ENCODE peak calls at places on chromosomes 13 and 19, in five cellular contexts. E is kidney epithelial cell, K is A549, F is fibroblast of pulmonary artery, B is cardiac muscle cell. M is an unnamed sample.

GRCh38 chr19:7326105-7326877 is 22.4 kb upstream of the ARHGEF18 start:
- DNase-seq in B (peak; percentile 21), E (no peak), F (peak; percentile 21), K (peak; percentile 38), M (peak; percentile 11)

GRCh38 chr13:63438951-63439350 is 2023.3 kb upstream of the PCDH20 start:
- DNase-seq in K (no peak), F (no peak), E (no peak), B (no peak), M (no peak)

GRCh38 chr13:47904239-47904638 is 96.8 kb downstream of the SUCLA2 start:
- DNase-seq in K (no peak), E (no peak), F (no peak), B (no peak), M (no peak)

GRCh38 chr13:106446011-106446410 is 89.5 kb downstream of the EFNB2 start:
- DNase-seq in K (no peak), E (peak; percentile 93), B (peak; percentile 19), F (peak; percentile 25), M (no peak)

GRCh38 chr13:43884221-43884620 is 4.5 kb downstream of the LACC1 start:
- DNase-seq in K (no peak), E (no peak), F (no peak), B (no peak), M (no peak)

GRCh38 chr13:30164141-30164540 is 143.2 kb downstream of the KATNAL1 start:
- DNase-seq in E (no peak), F (no peak), K (no peak), B (no peak), M (no peak)

GRCh38 chr19:7994114-7994513 is 11.3 kb downstream of the ELAVL1 start:
- DNase-seq in F (no peak), B (no peak), K (no peak), E (no peak), M (no peak)

GRCh38 chr19:13788991-13789390 is 6.3 kb upstream of the ZSWIM4 start:
- DNase-seq in F (peak; percentile 72), K (no peak), B (peak; percentile 86), E (no peak), M (peak; percentile 93)

GRCh38 chr19:41529484-41530183 is 46.3 kb upstream of the CEACAM21 start:
- DNase-seq in E (no peak), K (no peak), B (no peak), F (no peak), M (no peak)

GRCh38 chr19:49997709-49998108 is 27.5 kb downstream of the VRK3 start:
- DNase-seq in F (peak; percentile 23), B (peak; percentile 28), K (peak; percentile 76), E (no peak), M (peak; percentile 11)

GRCh38 chr19:40229484-40229883 is 3.0 kb upstream of the CCNP start:
- DNase-seq in B (no peak), E (peak; percentile 14), K (peak; percentile 47), F (no peak), M (no peak)

GRCh38 chr19:29771708-29772415 is 39.9 kb upstream of the CCNE1 start:
- DNase-seq in F (peak; percentile 55), E (peak; percentile 9), K (peak; percentile 78), B (peak; percentile 62), M (peak; percentile 45)

GRCh38 chr19:16303755-16304154 is 20.9 kb upstream of the KLF2 start:
- DNase-seq in K (no peak), F (peak; percentile 74), B (peak; percentile 81), E (no peak), M (peak; percentile 40)

GRCh38 chr13:45016792-45017425 is 27.6 kb downstream of the GPALPP1 start:
- DNase-seq in B (no peak), F (no peak), E (no peak), K (no peak), M (no peak)

GRCh38 chr19:38043649-38044144 is 136.7 kb downstream of the SIPA1L3 start:
- DNase-seq in B (no peak), K (no peak), F (no peak), E (no peak), M (no peak)

GRCh38 chr19:38045554-38046253 is 138.7 kb downstream of the SIPA1L3 start:
- DNase-seq in B (no peak), F (no peak), K (no peak), E (no peak), M (no peak)

GRCh38 chr19:38046254-38047047 is 139.4 kb downstream of the SIPA1L3 start:
- DNase-seq in E (no peak), K (no peak), F (no peak), B (no peak), M (no peak)

GRCh38 chr19:38042132-38042531 is 135.1 kb downstream of the SIPA1L3 start:
- DNase-seq in B (no peak), K (no peak), E (no peak), F (no peak), M (no peak)

DNA sequence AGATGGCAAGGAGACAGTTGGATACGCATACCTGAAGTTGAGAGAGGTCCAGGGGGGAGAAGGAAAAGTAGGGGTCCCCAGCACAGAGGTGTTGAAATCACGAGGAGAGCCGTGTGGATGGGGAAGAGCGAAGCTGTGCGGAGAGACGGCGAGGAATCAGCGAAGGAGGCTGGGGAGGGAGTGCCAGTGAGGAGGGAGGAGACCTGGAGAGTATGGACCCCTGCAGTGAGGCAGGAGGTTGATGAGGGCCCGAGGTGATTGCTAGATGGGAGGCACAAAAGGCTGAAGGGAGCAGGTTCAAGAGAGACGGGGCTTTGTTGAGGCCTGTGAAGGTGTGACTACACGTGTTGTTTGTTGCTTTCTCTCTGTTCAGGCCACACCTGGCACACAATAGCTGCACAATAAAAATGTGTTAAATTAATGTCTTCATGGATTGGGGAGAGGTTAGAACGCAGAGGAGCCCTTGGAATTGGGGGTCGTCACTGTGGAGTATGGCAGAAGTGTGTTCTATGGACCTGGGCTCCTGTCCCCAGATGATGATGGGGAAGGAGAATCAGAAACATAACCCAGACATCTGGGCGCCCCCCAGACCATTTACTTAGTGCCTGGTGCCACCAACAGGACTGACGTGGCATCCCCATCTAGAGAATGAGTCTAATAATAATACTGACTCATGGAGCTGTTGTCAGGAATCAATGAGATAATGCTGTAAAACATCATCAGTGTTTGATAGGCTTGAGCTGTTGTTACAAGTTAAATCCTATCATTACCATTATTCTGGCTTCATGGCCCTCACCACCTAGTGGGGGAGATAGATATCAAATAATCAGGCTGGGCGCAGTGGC is 137.5 kb downstream of the SIPA1L3 start:
- DNase-seq in K (peak; percentile 42), F (peak; percentile 42), B (no peak), E (no peak), M (no peak)
- TF ChIP-seq CTCF in K (peak; percentile 28), F (peak; percentile 9), B (no peak), E (peak; percentile 6), M (no peak)

DNA sequence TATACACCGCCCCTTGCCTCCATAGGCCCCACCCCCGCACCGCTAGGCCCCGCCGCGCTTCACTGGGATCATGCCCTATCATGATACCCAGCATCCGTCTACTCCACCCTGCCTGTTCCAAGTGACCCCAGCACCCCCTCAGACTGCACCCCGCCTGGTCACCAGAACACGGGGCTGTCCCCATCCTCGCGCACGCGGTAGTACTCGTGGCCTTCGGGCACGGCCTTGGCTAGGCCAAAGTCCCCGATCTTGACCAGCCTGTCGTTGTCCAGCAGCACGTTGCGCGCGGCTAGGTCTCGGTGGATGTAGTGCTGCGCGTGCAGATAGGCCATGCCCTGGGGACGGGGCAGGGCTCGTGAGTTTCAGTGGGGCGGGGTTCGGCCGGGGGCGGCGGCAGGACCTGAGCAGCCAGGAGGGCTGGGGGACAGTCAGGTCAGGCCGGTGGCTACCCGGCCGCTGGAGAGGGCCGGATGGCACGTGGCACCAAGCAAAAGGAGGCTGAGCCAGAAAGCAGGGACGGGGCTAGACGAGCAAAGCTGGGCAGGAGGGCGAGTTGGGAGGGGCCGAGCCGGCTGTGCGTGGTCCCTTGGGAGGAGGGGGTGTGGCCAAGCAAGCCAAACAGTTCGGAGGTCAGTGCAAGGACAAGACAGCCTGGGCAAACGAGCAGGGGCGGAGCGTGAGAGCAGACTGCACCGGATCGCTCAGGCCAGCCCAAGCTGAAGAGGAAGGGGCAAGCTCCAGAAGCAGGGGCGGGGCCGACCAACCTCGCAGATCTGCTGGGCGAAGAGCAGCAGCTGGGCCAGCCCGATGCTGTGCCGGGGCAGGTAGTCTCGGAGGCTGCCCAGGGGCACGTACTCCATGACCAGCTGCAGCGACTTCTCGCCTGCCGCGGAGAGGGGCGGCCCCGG is 13.6 kb upstream of the ICAM3 start:
- DNase-seq in F (no peak), E (no peak), K (no peak), B (peak; percentile 32), M (no peak)
- H3K4me3 ChIP-seq in F (no peak overlapping the region), E (no peak overlapping the region), K (no peak overlapping the region), B (peak overlapping the region; percentile 31), M (no peak overlapping the region)

GRCh38 chr19:48617146-48617937 is 1.6 kb downstream of the RPL18 start:
- DNase-seq in K (no peak), F (no peak), E (no peak), B (peak; percentile 61), M (no peak)

GRCh38 chr19:48618278-48618915 is 581 bp downstream of the RPL18 start:
- DNase-seq in F (no peak), K (no peak), B (no peak), E (no peak), M (no peak)

GRCh38 chr19:48616491-48617056 is 1.7 kb upstream of the FAM83E start:
- DNase-seq in B (no peak), F (no peak), E (no peak), K (no peak), M (no peak)

GRCh38 chr19:48619692-48620565 is 623 bp downstream of the SPHK2 start:
- DNase-seq in K (no peak), F (no peak), E (no peak), B (peak; percentile 39), M (peak; percentile 48)

DNA sequence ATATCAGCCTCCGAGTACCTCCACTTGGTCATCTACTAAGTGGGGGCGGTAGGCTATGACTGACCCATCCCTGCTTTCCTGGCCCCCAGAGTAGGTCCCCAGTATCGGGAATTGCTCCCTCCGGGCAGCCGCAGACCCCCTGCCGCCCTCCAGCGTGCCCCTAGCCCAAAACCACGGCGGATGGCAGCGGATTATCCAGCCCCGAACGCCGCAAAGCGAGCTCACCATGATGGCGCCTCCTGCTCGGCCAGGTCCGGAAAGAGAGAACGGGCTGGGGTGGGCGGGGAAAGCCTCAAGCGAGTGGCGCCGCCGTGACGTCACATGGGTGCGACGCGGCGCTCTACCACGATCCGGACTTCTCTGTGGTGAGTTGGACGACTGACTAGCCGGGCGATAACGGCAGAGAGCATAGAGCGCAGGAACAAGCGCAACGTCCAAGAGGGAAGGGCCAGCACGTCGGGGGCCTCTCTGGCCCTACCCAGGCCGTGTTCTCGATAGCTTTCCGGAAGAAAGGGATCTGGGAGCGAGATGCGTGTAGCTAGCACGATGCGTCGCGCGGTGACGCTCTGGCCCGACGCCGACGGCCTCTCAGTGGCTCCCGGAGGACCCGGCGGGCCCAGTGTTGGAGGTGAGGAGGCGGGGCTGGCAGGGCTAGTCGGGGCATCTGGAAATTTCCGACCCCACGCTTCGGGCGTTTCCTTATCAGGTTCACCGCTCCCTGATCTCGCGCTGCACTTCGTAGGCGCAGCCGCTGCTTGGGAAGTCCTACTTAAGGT is at the start of the genes RPL18 and SPHK2:
- DNase-seq in K (peak; percentile 100), B (peak; percentile 100), E (peak; percentile 99), F (peak; percentile 100), M (peak; percentile 100)
- TF ChIP-seq CTCF in K (no peak), B (no peak), E (no peak), F (no peak), M (no peak)

GRCh38 chr19:17687141-17687856 is 855 bp downstream of the UNC13A start:
- DNase-seq in E (no peak), F (no peak), B (no peak), K (peak; percentile 52), M (no peak)

GRCh38 chr19:17685451-17686026 is 2.6 kb downstream of the UNC13A start:
- DNase-seq in B (no peak), K (peak; percentile 16), F (no peak), E (no peak), M (no peak)

GRCh38 chr19:17684256-17684655 is 3.9 kb downstream of the UNC13A start:
- DNase-seq in F (no peak), E (no peak), B (no peak), K (no peak), M (no peak)

GRCh38 chr19:17686592-17687042 is 1.5 kb downstream of the UNC13A start:
- DNase-seq in K (peak; percentile 80), F (peak; percentile 21), E (no peak), B (peak; percentile 64), M (peak; percentile 10)

GRCh38 chr19:17686027-17686511 is 2.1 kb downstream of the UNC13A start:
- DNase-seq in E (no peak), K (peak; percentile 84), B (peak; percentile 42), F (peak; percentile 20), M (no peak)
- H3K4me3 ChIP-seq in E (no peak overlapping the region), K (peak overlapping the region; percentile 50), B (no peak overlapping the region), F (peak overlapping the region; percentile 17), M (peak overlapping the region; percentile 38)

M was measured in fibroblast of lung.